ENCODE peak calls at places on chromosome 1, in nine cellular contexts. One of them, this sample, is unnamed.

GRCh38 chr1:112312315-112312714 is 83.7 kb upstream of the CTTNBP2NL start:
- DNase-seq in HL-60: no peak
- DNase-seq in sigmoid colon: no peak
- DNase-seq in mucosa of descending colon: no peak
- DNase-seq in HFFc6: no peak
- DNase-seq in foreskin fibroblast: no peak
- DNase-seq in lower lobe of right lung: no peak
- DNase-seq in GM10248: no peak
- DNase-seq in AG04450: no peak
- DNase-seq in this sample: no peak

GRCh38 chr1:184483101-184483813 is 96.4 kb downstream of the C1orf21 start:
- DNase-seq in HL-60: no peak
- DNase-seq in sigmoid colon: peak
- DNase-seq in mucosa of descending colon: peak
- DNase-seq in HFFc6: peak
- DNase-seq in foreskin fibroblast: peak
- DNase-seq in lower lobe of right lung: peak
- DNase-seq in GM10248: no peak
- DNase-seq in AG04450: peak
- DNase-seq in this sample: peak

GRCh38 chr1:171142081-171142450 is 43.0 kb upstream of the FMO2 start:
- DNase-seq in HL-60: no peak
- DNase-seq in sigmoid colon: peak
- DNase-seq in mucosa of descending colon: peak
- DNase-seq in HFFc6: no peak
- DNase-seq in foreskin fibroblast: peak
- DNase-seq in lower lobe of right lung: no peak
- DNase-seq in GM10248: no peak
- DNase-seq in AG04450: peak
- DNase-seq in this sample: peak

GRCh38 chr1:26021647-26022403 is at the start of gene EXTL1:
- DNase-seq in HL-60: no peak
- DNase-seq in sigmoid colon: no peak
- DNase-seq in mucosa of descending colon: no peak
- DNase-seq in HFFc6: peak
- DNase-seq in foreskin fibroblast: peak
- DNase-seq in lower lobe of right lung: no peak
- DNase-seq in GM10248: no peak
- DNase-seq in AG04450: no peak
- DNase-seq in this sample: no peak

GRCh38 chr1:54309631-54310366 is 96.4 kb downstream of the SSBP3 start:
- DNase-seq in HL-60: no peak
- DNase-seq in sigmoid colon: no peak
- DNase-seq in mucosa of descending colon: no peak
- DNase-seq in HFFc6: no peak
- DNase-seq in foreskin fibroblast: no peak
- DNase-seq in lower lobe of right lung: no peak
- DNase-seq in GM10248: no peak
- DNase-seq in AG04450: no peak
- DNase-seq in this sample: no peak

GRCh38 chr1:117389779-117390178 is 22.5 kb downstream of the MAN1A2 start:
- DNase-seq in HL-60: no peak
- DNase-seq in sigmoid colon: no peak
- DNase-seq in mucosa of descending colon: no peak
- DNase-seq in HFFc6: no peak
- DNase-seq in foreskin fibroblast: no peak
- DNase-seq in lower lobe of right lung: no peak
- DNase-seq in GM10248: no peak
- DNase-seq in AG04450: no peak
- DNase-seq in this sample: no peak

GRCh38 chr1:157988002-157988401 is 5.4 kb upstream of the KIRREL1 start:
- DNase-seq in HL-60: no peak
- DNase-seq in sigmoid colon: no peak
- DNase-seq in mucosa of descending colon: no peak
- DNase-seq in HFFc6: no peak
- DNase-seq in foreskin fibroblast: no peak
- DNase-seq in lower lobe of right lung: no peak
- DNase-seq in GM10248: no peak
- DNase-seq in AG04450: no peak
- DNase-seq in this sample: no peak

GRCh38 chr1:81410919-81411318 is 389.8 kb upstream of the ADGRL2 start:
- DNase-seq in HL-60: no peak
- DNase-seq in sigmoid colon: no peak
- DNase-seq in mucosa of descending colon: no peak
- DNase-seq in HFFc6: no peak
- DNase-seq in foreskin fibroblast: no peak
- DNase-seq in lower lobe of right lung: no peak
- DNase-seq in GM10248: no peak
- DNase-seq in AG04450: no peak
- DNase-seq in this sample: no peak

GRCh38 chr1:234188454-234188792 is 184.8 kb upstream of the COA6 start:
- DNase-seq in HL-60: no peak
- DNase-seq in sigmoid colon: no peak
- DNase-seq in mucosa of descending colon: no peak
- DNase-seq in HFFc6: no peak
- DNase-seq in foreskin fibroblast: no peak
- DNase-seq in lower lobe of right lung: no peak
- DNase-seq in GM10248: no peak
- DNase-seq in AG04450: no peak
- DNase-seq in this sample: no peak

GRCh38 chr1:244444854-244445253 is 6.9 kb downstream of the ADSS2 start:
- DNase-seq in HL-60: no peak
- DNase-seq in sigmoid colon: no peak
- DNase-seq in mucosa of descending colon: no peak
- DNase-seq in HFFc6: no peak
- DNase-seq in foreskin fibroblast: no peak
- DNase-seq in lower lobe of right lung: no peak
- DNase-seq in GM10248: no peak
- DNase-seq in AG04450: no peak
- DNase-seq in this sample: peak

GRCh38 chr1:151763990-151764389 is 694 bp upstream of the MRPL9 start:
- DNase-seq in HL-60: no peak
- DNase-seq in sigmoid colon: no peak
- DNase-seq in mucosa of descending colon: no peak
- DNase-seq in HFFc6: no peak
- DNase-seq in foreskin fibroblast: peak
- DNase-seq in lower lobe of right lung: no peak
- DNase-seq in GM10248: no peak
- DNase-seq in AG04450: no peak
- DNase-seq in this sample: no peak

DNA sequence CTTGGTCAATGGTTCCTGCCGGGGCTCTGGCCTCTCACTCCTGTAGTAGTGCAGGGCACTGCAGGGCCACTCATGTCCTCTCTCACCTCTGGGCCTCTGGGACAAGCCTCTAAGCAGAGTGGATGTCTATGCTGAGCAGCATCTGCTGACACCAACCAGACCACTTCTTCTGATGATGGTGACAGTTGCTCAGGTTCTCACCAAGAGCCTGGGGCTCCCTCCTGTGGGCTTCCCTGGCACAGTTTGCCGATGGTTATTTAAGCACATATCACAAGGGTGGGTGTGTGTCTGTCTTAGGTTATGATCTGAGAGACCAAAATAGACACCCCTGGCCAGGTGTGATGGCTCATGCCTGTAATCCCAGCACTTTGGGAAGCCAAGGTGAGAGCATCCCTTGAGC is 17.4 kb upstream of the GPR137B start:
- DNase-seq in HL-60: no peak
- DNase-seq in sigmoid colon: no peak
- DNase-seq in mucosa of descending colon: no peak
- DNase-seq in HFFc6: no peak
- DNase-seq in foreskin fibroblast: no peak
- DNase-seq in lower lobe of right lung: no peak
- DNase-seq in GM10248: no peak
- DNase-seq in AG04450: no peak
- DNase-seq in this sample: no peak
- TF ChIP-seq CTCF in HL-60: no peak
- TF ChIP-seq CTCF in sigmoid colon: no peak
- TF ChIP-seq CTCF in mucosa of descending colon: no peak
- TF ChIP-seq CTCF in HFFc6: peak
- TF ChIP-seq CTCF in foreskin fibroblast: no peak
- TF ChIP-seq CTCF in lower lobe of right lung: no peak
- TF ChIP-seq CTCF in GM10248: peak
- TF ChIP-seq CTCF in AG04450: no peak
- TF ChIP-seq CTCF in this sample: no peak

GRCh38 chr1:51924455-51924854 is 45.9 kb upstream of the NRDC start:
- DNase-seq in HL-60: no peak
- DNase-seq in sigmoid colon: no peak
- DNase-seq in mucosa of descending colon: no peak
- DNase-seq in HFFc6: peak
- DNase-seq in foreskin fibroblast: peak
- DNase-seq in lower lobe of right lung: no peak
- DNase-seq in GM10248: no peak
- DNase-seq in AG04450: no peak
- DNase-seq in this sample: no peak
- TF ChIP-seq CTCF in HL-60: no peak
- TF ChIP-seq CTCF in sigmoid colon: no peak
- TF ChIP-seq CTCF in mucosa of descending colon: no peak
- TF ChIP-seq CTCF in HFFc6: peak
- TF ChIP-seq CTCF in foreskin fibroblast: no peak
- TF ChIP-seq CTCF in lower lobe of right lung: no peak
- TF ChIP-seq CTCF in GM10248: no peak
- TF ChIP-seq CTCF in AG04450: no peak
- TF ChIP-seq CTCF in this sample: no peak

DNA sequence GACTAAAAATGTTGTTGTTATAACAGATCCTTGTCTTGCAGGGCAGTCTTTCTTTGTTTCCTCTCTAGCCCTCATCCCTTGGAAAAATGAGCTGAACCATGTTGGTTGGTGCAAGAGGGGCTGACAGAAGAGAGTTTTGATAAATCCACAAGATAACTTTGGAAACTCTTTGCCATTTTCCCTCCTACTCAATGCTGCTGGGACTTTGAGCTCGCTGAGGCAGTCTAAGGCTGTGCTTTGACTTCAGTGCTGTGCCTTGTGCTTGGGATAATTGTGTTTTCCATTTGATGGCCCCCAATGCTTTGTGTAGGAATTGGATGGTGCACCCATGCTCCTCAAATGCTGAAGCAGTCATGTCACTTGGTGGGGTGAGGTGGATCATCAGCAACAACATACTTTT is 31.7 kb downstream of the ST6GALNAC3 start:
- DNase-seq in HL-60: no peak
- DNase-seq in sigmoid colon: no peak
- DNase-seq in mucosa of descending colon: no peak
- DNase-seq in HFFc6: no peak
- DNase-seq in foreskin fibroblast: no peak
- DNase-seq in lower lobe of right lung: no peak
- DNase-seq in GM10248: no peak
- DNase-seq in AG04450: no peak
- DNase-seq in this sample: no peak
- TF ChIP-seq CTCF in HL-60: no peak
- TF ChIP-seq CTCF in sigmoid colon: no peak
- TF ChIP-seq CTCF in mucosa of descending colon: no peak
- TF ChIP-seq CTCF in HFFc6: no peak
- TF ChIP-seq CTCF in foreskin fibroblast: no peak
- TF ChIP-seq CTCF in lower lobe of right lung: no peak
- TF ChIP-seq CTCF in GM10248: no peak
- TF ChIP-seq CTCF in AG04450: no peak
- TF ChIP-seq CTCF in this sample: no peak

GRCh38 chr1:15946546-15947381 is 29.1 kb downstream of the ZBTB17 start:
- DNase-seq in HL-60: no peak
- DNase-seq in sigmoid colon: no peak
- DNase-seq in mucosa of descending colon: no peak
- DNase-seq in HFFc6: no peak
- DNase-seq in foreskin fibroblast: no peak
- DNase-seq in lower lobe of right lung: no peak
- DNase-seq in GM10248: peak
- DNase-seq in AG04450: no peak
- DNase-seq in this sample: no peak
- TF ChIP-seq CTCF in HL-60: no peak
- TF ChIP-seq CTCF in sigmoid colon: no peak
- TF ChIP-seq CTCF in mucosa of descending colon: no peak
- TF ChIP-seq CTCF in HFFc6: no peak
- TF ChIP-seq CTCF in foreskin fibroblast: no peak
- TF ChIP-seq CTCF in lower lobe of right lung: no peak
- TF ChIP-seq CTCF in GM10248: no peak
- TF ChIP-seq CTCF in AG04450: no peak
- TF ChIP-seq CTCF in this sample: no peak

GRCh38 chr1:77219166-77219887 is at the start of gene PIGK:
- DNase-seq in HL-60: peak
- DNase-seq in sigmoid colon: peak
- DNase-seq in mucosa of descending colon: peak
- DNase-seq in HFFc6: peak
- DNase-seq in foreskin fibroblast: peak
- DNase-seq in lower lobe of right lung: peak
- DNase-seq in GM10248: peak
- DNase-seq in AG04450: peak
- DNase-seq in this sample: peak

GRCh38 chr1:77222496-77222895 is 3.3 kb upstream of the PIGK start:
- DNase-seq in HL-60: no peak
- DNase-seq in sigmoid colon: no peak
- DNase-seq in mucosa of descending colon: no peak
- DNase-seq in HFFc6: no peak
- DNase-seq in foreskin fibroblast: no peak
- DNase-seq in lower lobe of right lung: no peak
- DNase-seq in GM10248: no peak
- DNase-seq in AG04450: no peak
- DNase-seq in this sample: no peak

GRCh38 chr1:77220687-77221463 is 1.6 kb upstream of the PIGK start:
- DNase-seq in HL-60: no peak
- DNase-seq in sigmoid colon: no peak
- DNase-seq in mucosa of descending colon: no peak
- DNase-seq in HFFc6: no peak
- DNase-seq in foreskin fibroblast: peak
- DNase-seq in lower lobe of right lung: no peak
- DNase-seq in GM10248: no peak
- DNase-seq in AG04450: no peak
- DNase-seq in this sample: peak

DNA sequence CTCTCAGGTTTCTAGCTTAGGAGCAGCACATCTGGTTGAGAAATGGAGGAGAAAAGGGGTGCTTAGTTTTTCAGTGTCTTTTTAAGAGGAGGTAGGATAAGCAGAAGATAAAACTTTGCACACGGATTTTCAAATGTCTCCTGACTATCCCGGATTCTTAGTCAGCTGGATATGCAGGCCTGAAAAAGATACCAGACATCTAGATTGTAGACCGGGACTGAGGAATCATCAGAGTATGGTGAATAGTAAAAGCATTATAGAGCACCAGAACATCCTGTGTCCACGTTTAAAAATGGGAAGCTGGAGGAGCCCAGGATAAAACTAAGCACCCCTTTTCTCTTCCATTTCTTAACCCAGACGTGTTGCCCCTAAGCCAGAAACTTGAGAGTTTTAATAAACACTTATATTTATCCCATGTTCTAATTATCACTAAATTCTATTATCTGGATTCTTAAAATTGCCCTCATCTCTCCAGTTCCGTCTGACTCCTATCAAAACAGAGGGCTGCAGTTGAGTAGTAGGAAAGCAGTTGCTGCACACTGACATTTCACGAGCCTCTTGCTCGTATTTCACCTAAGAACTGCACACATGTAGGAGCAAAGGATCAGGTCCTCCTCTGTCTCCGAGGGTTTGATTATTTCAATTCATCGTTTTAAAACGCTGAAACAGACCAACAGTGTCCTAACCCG is 609 bp downstream of the PIGK start:
- DNase-seq in HL-60: no peak
- DNase-seq in sigmoid colon: no peak
- DNase-seq in mucosa of descending colon: no peak
- DNase-seq in HFFc6: no peak
- DNase-seq in foreskin fibroblast: peak
- DNase-seq in lower lobe of right lung: no peak
- DNase-seq in GM10248: no peak
- DNase-seq in AG04450: no peak
- DNase-seq in this sample: peak
- TF ChIP-seq CTCF in HL-60: no peak
- TF ChIP-seq CTCF in sigmoid colon: no peak
- TF ChIP-seq CTCF in mucosa of descending colon: no peak
- TF ChIP-seq CTCF in HFFc6: no peak
- TF ChIP-seq CTCF in foreskin fibroblast: peak
- TF ChIP-seq CTCF in lower lobe of right lung: no peak
- TF ChIP-seq CTCF in GM10248: no peak
- TF ChIP-seq CTCF in AG04450: no peak
- TF ChIP-seq CTCF in this sample: no peak

GRCh38 chr1:34156739-34157138 is 8.3 kb downstream of the CSMD2 start:
- DNase-seq in HL-60: no peak
- DNase-seq in sigmoid colon: no peak
- DNase-seq in mucosa of descending colon: no peak
- DNase-seq in HFFc6: no peak
- DNase-seq in foreskin fibroblast: no peak
- DNase-seq in lower lobe of right lung: no peak
- DNase-seq in GM10248: no peak
- DNase-seq in AG04450: no peak
- DNase-seq in this sample: no peak
- TF ChIP-seq CTCF in HL-60: no peak
- TF ChIP-seq CTCF in sigmoid colon: no peak
- TF ChIP-seq CTCF in mucosa of descending colon: no peak
- TF ChIP-seq CTCF in HFFc6: no peak
- TF ChIP-seq CTCF in foreskin fibroblast: no peak
- TF ChIP-seq CTCF in lower lobe of right lung: no peak
- TF ChIP-seq CTCF in GM10248: no peak
- TF ChIP-seq CTCF in AG04450: no peak
- TF ChIP-seq CTCF in this sample: no peak